ENCODE peak calls at places on chromosomes 16 and 17, in nine cellular contexts. K is activated T-cell treated with anti-CD3 and anti-CD28 coated beads for 1 hour; U is naive thymus-derived CD4-positive, alpha-beta T cell; G is stimulated activated CD4-positive, alpha-beta T cell treated with anti-CD3 and anti-CD28 coated beads, Interleukin-2, amount 100 ng/mL, for 24 hours; D is ureter; H is hippocampal formation; C is cardiac fibroblast; O is C1 segment of cervical spinal cord; Z is colonic mucosa. P is an unnamed sample.

GRCh38 chr16:47258874-47259461 is 115.2 kb upstream of the NETO2 start:
- DNase-seq in D (no peak), H (no peak), K (no peak), O (no peak), U (no peak), C (peak), Z (no peak), G (peak), P (no peak)

GRCh38 chr16:57675752-57676623 is 7.9 kb downstream of the ADGRG3 start:
- DNase-seq in O (no peak), C (peak), D (no peak), U (no peak), H (no peak), Z (no peak), G (no peak), K (no peak), P (no peak)

GRCh38 chr16:69350536-69351133 is 951 bp downstream of the TMED6 start:
- DNase-seq in Z (no peak), H (no peak), C (no peak), D (no peak), K (no peak), O (no peak), G (no peak), U (no peak), P (no peak)

GRCh38 chr16:85475233-85475632 is 137.9 kb upstream of the GSE1 start:
- DNase-seq in D (no peak), O (no peak), K (no peak), C (no peak), G (no peak), H (no peak), U (no peak), Z (no peak), P (no peak)

GRCh38 chr16:67990018-67990386 is 9.3 kb downstream of the DPEP2 start:
- DNase-seq in C (no peak), G (no peak), H (no peak), O (no peak), K (no peak), U (no peak), Z (no peak), D (no peak), P (no peak)

GRCh38 chr16:52069866-52070265 is 477.1 kb downstream of the TOX3 start:
- DNase-seq in H (peak), K (no peak), D (no peak), O (no peak), C (peak), Z (no peak), U (no peak), G (no peak), P (no peak)

GRCh38 chr17:74921045-74921681 is 1.9 kb downstream of the USH1G start:
- DNase-seq in U (no peak), C (no peak), G (no peak), Z (no peak), H (no peak), O (no peak), D (peak), K (no peak), P (no peak)

GRCh38 chr16:75805946-75806345 is 79.7 kb upstream of the CPHXL start:
- DNase-seq in O (no peak), D (no peak), H (no peak), K (no peak), C (no peak), Z (no peak), U (no peak), G (no peak), P (no peak)

GRCh38 chr17:40071720-40072480 is 9.1 kb downstream of the THRA start:
- DNase-seq in D (peak), O (no peak), H (peak), C (peak), Z (peak), U (peak), G (no peak), K (no peak), P (no peak)

GRCh38 chr16:4882633-4883285 is 35.5 kb downstream of the UBN1 start:
- DNase-seq in C (peak), K (no peak), G (no peak), O (no peak), Z (no peak), U (no peak), D (no peak), H (no peak), P (no peak)

GRCh38 chr16:82935781-82936180 is 309.0 kb downstream of the CDH13 start:
- DNase-seq in G (no peak), U (no peak), D (no peak), Z (no peak), H (no peak), K (no peak), C (no peak), O (no peak), P (no peak)

GRCh38 chr16:72013389-72013788 is 4.8 kb downstream of the DHODH start:
- DNase-seq in D (no peak), O (no peak), U (no peak), K (no peak), C (peak), H (no peak), G (peak), Z (no peak), P (no peak)

P was measured in activated T-helper 2 cell treated with anti-CD3 and anti-CD28 coated beads, Interferon-gamma antibody, Interleukin-2, Interleukin-4, amounts not matched to agents 10 μg/mL and 5 μg/mL and 100 μg/mL, durations not matched to agents 14 hours and 24 hours and 36 hours.